ENCODE peak calls at places on chromosomes 4 and X, in nine cellular contexts. One of them, this sample, is unnamed.
A peak's percentile ranks its signal among the peaks of the same experiment; 100 is the strongest.

GRCh38 chrX:15151267-15152196 is 118.4 kb downstream of the ASB9 start:
- DNase-seq in cardiac muscle cell: no peak
- DNase-seq in DND-41: no peak
- DNase-seq in fibroblast of lung: no peak
- DNase-seq in upper lobe of left lung: no peak
- DNase-seq in lower lobe of right lung: no peak
- DNase-seq in mammary epithelial cell: peak; percentile 23
- DNase-seq in testis: no peak
- DNase-seq in GM12878: peak; percentile 38
- DNase-seq in this sample: no peak

GRCh38 chr4:184312126-184312525 is 94.5 kb upstream of the ENPP6 start:
- DNase-seq in cardiac muscle cell: no peak
- DNase-seq in lower lobe of right lung: no peak
- DNase-seq in DND-41: no peak
- DNase-seq in mammary epithelial cell: no peak
- DNase-seq in testis: no peak
- DNase-seq in fibroblast of lung: no peak
- DNase-seq in GM12878: no peak
- DNase-seq in upper lobe of left lung: no peak
- DNase-seq in this sample: no peak

GRCh38 chr4:70619778-70620177 is 8.8 kb upstream of the ENAM start:
- DNase-seq in upper lobe of left lung: no peak
- DNase-seq in DND-41: no peak
- DNase-seq in GM12878: no peak
- DNase-seq in mammary epithelial cell: no peak
- DNase-seq in testis: no peak
- DNase-seq in fibroblast of lung: no peak
- DNase-seq in cardiac muscle cell: no peak
- DNase-seq in lower lobe of right lung: no peak
- DNase-seq in this sample: no peak

GRCh38 chr4:105715692-105716278 is 7.2 kb downstream of the GSTCD start:
- DNase-seq in lower lobe of right lung: no peak
- DNase-seq in DND-41: no peak
- DNase-seq in GM12878: no peak
- DNase-seq in testis: no peak
- DNase-seq in mammary epithelial cell: peak; percentile 22
- DNase-seq in cardiac muscle cell: peak; percentile 28
- DNase-seq in upper lobe of left lung: no peak
- DNase-seq in fibroblast of lung: peak; percentile 68
- DNase-seq in this sample: no peak

GRCh38 chr4:185738038-185738552 is 73.9 kb downstream of the SORBS2 start:
- DNase-seq in fibroblast of lung: peak; percentile 92
- DNase-seq in mammary epithelial cell: no peak
- DNase-seq in DND-41: no peak
- DNase-seq in testis: no peak
- DNase-seq in upper lobe of left lung: no peak
- DNase-seq in cardiac muscle cell: no peak
- DNase-seq in lower lobe of right lung: no peak
- DNase-seq in GM12878: no peak
- DNase-seq in this sample: no peak

GRCh38 chr4:110087116-110087708 is 111.2 kb downstream of the ELOVL6 start:
- DNase-seq in lower lobe of right lung: no peak
- DNase-seq in cardiac muscle cell: no peak
- DNase-seq in DND-41: no peak
- DNase-seq in mammary epithelial cell: peak; percentile 77
- DNase-seq in GM12878: no peak
- DNase-seq in upper lobe of left lung: no peak
- DNase-seq in testis: no peak
- DNase-seq in fibroblast of lung: peak; percentile 84
- DNase-seq in this sample: no peak

GRCh38 chr4:304987-305680 is at the start of gene ZNF732:
- DNase-seq in upper lobe of left lung: peak; percentile 72
- DNase-seq in testis: peak; percentile 92
- DNase-seq in GM12878: no peak
- DNase-seq in fibroblast of lung: peak; percentile 78
- DNase-seq in lower lobe of right lung: no peak
- DNase-seq in DND-41: no peak
- DNase-seq in cardiac muscle cell: peak; percentile 95
- DNase-seq in mammary epithelial cell: peak; percentile 89
- DNase-seq in this sample: no peak

GRCh38 chrX:17682259-17682658 is 55.0 kb upstream of the SCML1 start:
- DNase-seq in cardiac muscle cell: no peak
- DNase-seq in testis: no peak
- DNase-seq in GM12878: no peak
- DNase-seq in DND-41: no peak
- DNase-seq in lower lobe of right lung: no peak
- DNase-seq in upper lobe of left lung: no peak
- DNase-seq in mammary epithelial cell: no peak
- DNase-seq in fibroblast of lung: no peak
- DNase-seq in this sample: no peak

GRCh38 chr4:77500801-77501200 is 104.8 kb upstream of the CXCL13 start:
- DNase-seq in cardiac muscle cell: no peak
- DNase-seq in upper lobe of left lung: no peak
- DNase-seq in lower lobe of right lung: no peak
- DNase-seq in testis: no peak
- DNase-seq in GM12878: no peak
- DNase-seq in fibroblast of lung: no peak
- DNase-seq in DND-41: no peak
- DNase-seq in mammary epithelial cell: no peak
- DNase-seq in this sample: no peak

GRCh38 chr4:1231637-1232360 is 17.1 kb downstream of the CTBP1 start:
- DNase-seq in GM12878: no peak
- DNase-seq in DND-41: no peak
- DNase-seq in cardiac muscle cell: no peak
- DNase-seq in testis: no peak
- DNase-seq in upper lobe of left lung: peak; percentile 65
- DNase-seq in lower lobe of right lung: no peak
- DNase-seq in fibroblast of lung: no peak
- DNase-seq in mammary epithelial cell: no peak
- DNase-seq in this sample: no peak

GRCh38 chr4:29289118-29289517 is 1431.1 kb upstream of the PCDH7 start:
- DNase-seq in lower lobe of right lung: no peak
- DNase-seq in testis: no peak
- DNase-seq in cardiac muscle cell: no peak
- DNase-seq in upper lobe of left lung: no peak
- DNase-seq in DND-41: no peak
- DNase-seq in fibroblast of lung: no peak
- DNase-seq in GM12878: no peak
- DNase-seq in mammary epithelial cell: no peak
- DNase-seq in this sample: no peak

GRCh38 chrX:54411732-54412131 is 28.5 kb upstream of the TSR2 start:
- DNase-seq in DND-41: no peak
- DNase-seq in testis: no peak
- DNase-seq in cardiac muscle cell: no peak
- DNase-seq in GM12878: no peak
- DNase-seq in upper lobe of left lung: no peak
- DNase-seq in fibroblast of lung: no peak
- DNase-seq in mammary epithelial cell: no peak
- DNase-seq in lower lobe of right lung: no peak
- DNase-seq in this sample: no peak

GRCh38 chrX:126900937-126901336 is 81.4 kb downstream of the PRR32 start:
- DNase-seq in testis: no peak
- DNase-seq in upper lobe of left lung: no peak
- DNase-seq in mammary epithelial cell: no peak
- DNase-seq in DND-41: no peak
- DNase-seq in lower lobe of right lung: no peak
- DNase-seq in cardiac muscle cell: no peak
- DNase-seq in GM12878: no peak
- DNase-seq in fibroblast of lung: no peak
- DNase-seq in this sample: no peak

GRCh38 chrX:124023838-124024238 is 62.3 kb downstream of the STAG2 start:
- DNase-seq in upper lobe of left lung: no peak
- DNase-seq in fibroblast of lung: no peak
- DNase-seq in mammary epithelial cell: peak; percentile 13
- DNase-seq in lower lobe of right lung: no peak
- DNase-seq in DND-41: no peak
- DNase-seq in GM12878: no peak
- DNase-seq in testis: no peak
- DNase-seq in cardiac muscle cell: no peak
- DNase-seq in this sample: no peak

GRCh38 chr4:100968046-100968445 is 379.3 kb downstream of the PPP3CA start:
- DNase-seq in testis: no peak
- DNase-seq in upper lobe of left lung: no peak
- DNase-seq in cardiac muscle cell: no peak
- DNase-seq in DND-41: no peak
- DNase-seq in fibroblast of lung: no peak
- DNase-seq in mammary epithelial cell: no peak
- DNase-seq in lower lobe of right lung: no peak
- DNase-seq in GM12878: no peak
- DNase-seq in this sample: no peak

GRCh38 chr4:183099537-183100297 is 660 bp downstream of the WWC2 start:
- DNase-seq in cardiac muscle cell: peak; percentile 54
- DNase-seq in mammary epithelial cell: peak; percentile 35
- DNase-seq in GM12878: no peak
- DNase-seq in testis: peak; percentile 58
- DNase-seq in fibroblast of lung: no peak
- DNase-seq in lower lobe of right lung: peak; percentile 67
- DNase-seq in upper lobe of left lung: peak; percentile 89
- DNase-seq in DND-41: no peak
- DNase-seq in this sample: peak; percentile 77

GRCh38 chr4:145920205-145920604 is 18.4 kb downstream of the ZNF827 start:
- DNase-seq in upper lobe of left lung: no peak
- DNase-seq in testis: no peak
- DNase-seq in mammary epithelial cell: peak; percentile 93
- DNase-seq in fibroblast of lung: peak; percentile 94
- DNase-seq in cardiac muscle cell: no peak
- DNase-seq in DND-41: no peak
- DNase-seq in GM12878: no peak
- DNase-seq in lower lobe of right lung: no peak
- DNase-seq in this sample: no peak

GRCh38 chr4:61984260-61984909 is 784.3 kb downstream of the ADGRL3 start:
- DNase-seq in mammary epithelial cell: no peak
- DNase-seq in upper lobe of left lung: no peak
- DNase-seq in lower lobe of right lung: no peak
- DNase-seq in GM12878: no peak
- DNase-seq in cardiac muscle cell: no peak
- DNase-seq in fibroblast of lung: no peak
- DNase-seq in DND-41: no peak
- DNase-seq in testis: no peak
- DNase-seq in this sample: no peak

GRCh38 chr4:8340721-8341680 is 71.4 kb downstream of the HTRA3 start:
- DNase-seq in testis: peak; percentile 85
- DNase-seq in upper lobe of left lung: peak; percentile 83
- DNase-seq in fibroblast of lung: peak; percentile 21
- DNase-seq in DND-41: no peak
- DNase-seq in lower lobe of right lung: no peak
- DNase-seq in mammary epithelial cell: no peak
- DNase-seq in cardiac muscle cell: no peak
- DNase-seq in GM12878: no peak
- DNase-seq in this sample: peak; percentile 78
- H3K27ac ChIP-seq in testis: peak overlapping the region; percentile 71
- H3K27ac ChIP-seq in upper lobe of left lung: no peak overlapping the region
- H3K27ac ChIP-seq in fibroblast of lung: no peak overlapping the region
- H3K27ac ChIP-seq in DND-41: no peak overlapping the region
- H3K27ac ChIP-seq in lower lobe of right lung: peak overlapping the region; percentile 44
- H3K27ac ChIP-seq in mammary epithelial cell: no peak overlapping the region
- H3K27ac ChIP-seq in cardiac muscle cell: no peak overlapping the region
- H3K27ac ChIP-seq in GM12878: no peak overlapping the region
- H3K27ac ChIP-seq in this sample: no peak overlapping the region

GRCh38 chrX:9682456-9682855 is 83.2 kb downstream of the GPR143 start:
- DNase-seq in upper lobe of left lung: no peak
- DNase-seq in fibroblast of lung: peak; percentile 59
- DNase-seq in testis: peak; percentile 15
- DNase-seq in GM12878: no peak
- DNase-seq in cardiac muscle cell: peak; percentile 53
- DNase-seq in mammary epithelial cell: no peak
- DNase-seq in lower lobe of right lung: no peak
- DNase-seq in DND-41: no peak
- DNase-seq in this sample: no peak
- TF ChIP-seq CTCF in upper lobe of left lung: peak; percentile 8
- TF ChIP-seq CTCF in fibroblast of lung: peak; percentile 31
- TF ChIP-seq CTCF in testis: no peak
- TF ChIP-seq CTCF in GM12878: no peak
- TF ChIP-seq CTCF in cardiac muscle cell: peak; percentile 19
- TF ChIP-seq CTCF in mammary epithelial cell: no peak
- TF ChIP-seq CTCF in lower lobe of right lung: no peak
- TF ChIP-seq CTCF in DND-41: peak; percentile 8
- TF ChIP-seq CTCF in this sample: no peak

GRCh38 chr4:176709417-176709816 is 83.3 kb downstream of the VEGFC start:
- DNase-seq in testis: no peak
- DNase-seq in DND-41: no peak
- DNase-seq in cardiac muscle cell: no peak
- DNase-seq in upper lobe of left lung: no peak
- DNase-seq in GM12878: no peak
- DNase-seq in fibroblast of lung: no peak
- DNase-seq in mammary epithelial cell: no peak
- DNase-seq in lower lobe of right lung: no peak
- DNase-seq in this sample: no peak

GRCh38 chr4:176708771-176709311 is 83.9 kb downstream of the VEGFC start:
- DNase-seq in mammary epithelial cell: no peak
- DNase-seq in DND-41: no peak
- DNase-seq in upper lobe of left lung: no peak
- DNase-seq in fibroblast of lung: no peak
- DNase-seq in testis: no peak
- DNase-seq in lower lobe of right lung: no peak
- DNase-seq in GM12878: no peak
- DNase-seq in cardiac muscle cell: no peak
- DNase-seq in this sample: no peak
- H3K27ac ChIP-seq in mammary epithelial cell: no peak overlapping the region
- H3K27ac ChIP-seq in DND-41: no peak overlapping the region
- H3K27ac ChIP-seq in upper lobe of left lung: no peak overlapping the region
- H3K27ac ChIP-seq in fibroblast of lung: no peak overlapping the region
- H3K27ac ChIP-seq in testis: no peak overlapping the region
- H3K27ac ChIP-seq in lower lobe of right lung: no peak overlapping the region
- H3K27ac ChIP-seq in GM12878: no peak overlapping the region
- H3K27ac ChIP-seq in cardiac muscle cell: no peak overlapping the region
- H3K27ac ChIP-seq in this sample: no peak overlapping the region

GRCh38 chrX:153649915-153650782 is 3.1 kb downstream of the DUSP9 start:
- DNase-seq in mammary epithelial cell: no peak
- DNase-seq in cardiac muscle cell: no peak
- DNase-seq in GM12878: no peak
- DNase-seq in upper lobe of left lung: no peak
- DNase-seq in testis: no peak
- DNase-seq in fibroblast of lung: no peak
- DNase-seq in DND-41: no peak
- DNase-seq in lower lobe of right lung: peak; percentile 21
- DNase-seq in this sample: no peak

GRCh38 chrX:153649178-153649914 is 2.3 kb downstream of the DUSP9 start:
- DNase-seq in lower lobe of right lung: peak; percentile 70
- DNase-seq in testis: no peak
- DNase-seq in cardiac muscle cell: peak; percentile 48
- DNase-seq in GM12878: no peak
- DNase-seq in DND-41: peak; percentile 42
- DNase-seq in upper lobe of left lung: peak; percentile 74
- DNase-seq in mammary epithelial cell: no peak
- DNase-seq in fibroblast of lung: no peak
- DNase-seq in this sample: no peak

GRCh38 chrX:153653556-153653955 is 6.6 kb downstream of the DUSP9 start:
- DNase-seq in testis: no peak
- DNase-seq in upper lobe of left lung: no peak
- DNase-seq in GM12878: no peak
- DNase-seq in mammary epithelial cell: no peak
- DNase-seq in DND-41: no peak
- DNase-seq in fibroblast of lung: no peak
- DNase-seq in lower lobe of right lung: no peak
- DNase-seq in cardiac muscle cell: no peak
- DNase-seq in this sample: no peak

GRCh38 chrX:153650959-153651358 is 4.0 kb downstream of the DUSP9 start:
- DNase-seq in testis: no peak
- DNase-seq in fibroblast of lung: no peak
- DNase-seq in cardiac muscle cell: no peak
- DNase-seq in lower lobe of right lung: peak; percentile 17
- DNase-seq in GM12878: no peak
- DNase-seq in mammary epithelial cell: no peak
- DNase-seq in DND-41: no peak
- DNase-seq in upper lobe of left lung: no peak
- DNase-seq in this sample: no peak

GRCh38 chrX:153651540-153652079 is 4.6 kb downstream of the DUSP9 start:
- DNase-seq in testis: no peak
- DNase-seq in DND-41: no peak
- DNase-seq in cardiac muscle cell: no peak
- DNase-seq in upper lobe of left lung: no peak
- DNase-seq in lower lobe of right lung: no peak
- DNase-seq in fibroblast of lung: no peak
- DNase-seq in GM12878: no peak
- DNase-seq in mammary epithelial cell: no peak
- DNase-seq in this sample: no peak
- TF ChIP-seq CTCF in testis: peak; percentile 14
- TF ChIP-seq CTCF in DND-41: peak; percentile 34
- TF ChIP-seq CTCF in cardiac muscle cell: peak; percentile 18
- TF ChIP-seq CTCF in upper lobe of left lung: no peak
- TF ChIP-seq CTCF in lower lobe of right lung: no peak
- TF ChIP-seq CTCF in fibroblast of lung: peak; percentile 36
- TF ChIP-seq CTCF in GM12878: peak; percentile 31
- TF ChIP-seq CTCF in mammary epithelial cell: peak; percentile 46
- TF ChIP-seq CTCF in this sample: no peak

This sample was measured in coronary artery.